ENCODE peak calls at places on chromosomes 7 and 10, in six cellular contexts. H is SK-N-SH, Y is PC-3, U is astrocyte, N is GM23248, B is neural progenitor cell. I is an unnamed sample.
A peak's percentile ranks its signal among the peaks of the same experiment; 100 is the strongest.

GRCh38 chr10:69392481-69393000 is 24.2 kb downstream of the TACR2 start:
- DNase-seq in H (peak; percentile 87), Y (peak; percentile 99), U (peak; percentile 35), N (peak; percentile 91), B (peak; percentile 92), I (no peak)

GRCh38 chr7:116963234-116963633 is 9.9 kb downstream of the ST7 start:
- DNase-seq in H (no peak), Y (no peak), U (no peak), N (no peak), B (no peak), I (no peak)

GRCh38 chr10:103458720-103459119 is at the start of gene CALHM1:
- DNase-seq in H (no peak), Y (no peak), U (no peak), N (no peak), B (peak; percentile 68), I (no peak)

GRCh38 chr7:157021893-157022680 is 11.6 kb upstream of the MNX1 start:
- DNase-seq in H (peak; percentile 48), Y (no peak), U (no peak), N (no peak), B (peak; percentile 42), I (no peak)

GRCh38 chr10:79068562-79069324 is at the start of gene ZMIZ1:
- DNase-seq in H (peak; percentile 88), Y (peak; percentile 100), U (peak; percentile 89), N (peak; percentile 98), B (peak; percentile 95), I (peak; percentile 14)

GRCh38 chr7:4725014-4725951 is 43.2 kb downstream of the FOXK1 start:
- DNase-seq in H (peak; percentile 73), Y (peak; percentile 60), U (peak; percentile 92), N (peak; percentile 96), B (peak; percentile 73), I (no peak)

GRCh38 chr10:113681533-113682470 is 2.1 kb downstream of the CASP7 start:
- DNase-seq in H (no peak), Y (no peak), U (no peak), N (peak; percentile 16), B (no peak), I (no peak)

GRCh38 chr10:51766423-51767145 is 67.2 kb upstream of the CSTF2T start:
- DNase-seq in H (no peak), Y (no peak), U (no peak), N (no peak), B (no peak), I (no peak)

GRCh38 chr7:101195884-101196283 is 5.0 kb downstream of the MOGAT3 start:
- DNase-seq in H (no peak), Y (no peak), U (no peak), N (no peak), B (no peak), I (no peak)

GRCh38 chr10:110022716-110023504 is 15.1 kb downstream of the ADD3 start:
- DNase-seq in H (no peak), Y (no peak), U (no peak), N (no peak), B (peak; percentile 9), I (no peak)

DNA sequence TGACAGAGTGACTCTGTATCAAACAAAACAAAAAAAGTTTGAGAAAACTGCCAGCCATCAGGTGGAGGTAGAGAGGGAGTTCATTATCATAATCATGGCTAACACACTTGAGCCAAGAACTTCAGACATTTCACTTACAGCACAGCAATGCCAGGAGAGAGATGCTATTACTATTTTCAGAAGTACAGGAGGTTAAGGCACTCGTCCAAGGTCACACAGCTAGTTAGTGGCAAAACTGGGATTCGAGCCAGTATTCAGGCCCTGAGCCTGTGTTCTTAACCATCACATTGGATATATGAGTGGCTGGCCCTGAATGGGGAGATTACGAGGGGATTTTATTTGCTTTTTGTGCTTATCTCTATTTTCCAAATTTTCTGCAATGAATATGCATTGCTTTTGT is 24.8 kb upstream of the UNC5B start:
- DNase-seq in H (no peak), Y (no peak), U (no peak), N (no peak), B (no peak), I (no peak)
- H3K27ac ChIP-seq in H (no peak overlapping the region), Y (no peak overlapping the region), U (no peak overlapping the region), N (no peak overlapping the region), B (no peak overlapping the region), I (no peak overlapping the region)

GRCh38 chr10:86958109-86958830 is at the start of gene SNCG:
- DNase-seq in H (no peak), Y (no peak), U (no peak), N (peak; percentile 40), B (no peak), I (no peak)
- H3K4me3 ChIP-seq in H (no peak within 1 kb of the TSS), Y (no peak within 1 kb of the TSS), U (no peak within 1 kb of the TSS), N (no peak within 1 kb of the TSS), B (no peak within 1 kb of the TSS), I (no peak within 1 kb of the TSS)

GRCh38 chr10:88228130-88228529 is 355.0 kb downstream of the RNLS start:
- DNase-seq in H (no peak), Y (no peak), U (no peak), N (no peak), B (no peak), I (no peak)

GRCh38 chr10:88232029-88232895 is 350.9 kb downstream of the RNLS start:
- DNase-seq in H (no peak), Y (no peak), U (peak; percentile 48), N (peak; percentile 48), B (no peak), I (no peak)

GRCh38 chr10:88227342-88228018 is 355.6 kb downstream of the RNLS start:
- DNase-seq in H (peak; percentile 26), Y (no peak), U (peak; percentile 28), N (no peak), B (no peak), I (no peak)

GRCh38 chr10:88232978-88233537 is 350.1 kb downstream of the RNLS start:
- DNase-seq in H (peak; percentile 12), Y (no peak), U (no peak), N (no peak), B (peak; percentile 60), I (no peak)

GRCh38 chr10:88230251-88230650 is 352.9 kb downstream of the RNLS start:
- DNase-seq in H (no peak), Y (no peak), U (no peak), N (no peak), B (no peak), I (no peak)
- H3K9ac ChIP-seq in H (no peak overlapping the region), Y (no peak overlapping the region), U (no peak overlapping the region), N (no peak overlapping the region), B (no peak overlapping the region), I (no peak overlapping the region)

GRCh38 chr10:35434533-35434932 is 98.2 kb downstream of the CCNY start:
- DNase-seq in H (no peak), Y (no peak), U (no peak), N (no peak), B (no peak), I (no peak)

GRCh38 chr10:35435824-35436223 is 99.5 kb downstream of the CCNY start:
- DNase-seq in H (no peak), Y (no peak), U (no peak), N (no peak), B (no peak), I (no peak)

GRCh38 chr10:35437829-35438228 is 101.5 kb downstream of the CCNY start:
- DNase-seq in H (no peak), Y (no peak), U (no peak), N (no peak), B (no peak), I (no peak)

GRCh38 chr10:35432781-35433338 is 96.6 kb downstream of the CCNY start:
- DNase-seq in H (no peak), Y (no peak), U (no peak), N (no peak), B (no peak), I (no peak)

GRCh38 chr10:35433851-35434426 is 97.6 kb downstream of the CCNY start:
- DNase-seq in H (peak; percentile 82), Y (no peak), U (peak; percentile 96), N (peak; percentile 76), B (no peak), I (no peak)
- H3K27ac ChIP-seq in H (peak overlapping the region; percentile 70), Y (no peak overlapping the region), U (peak overlapping the region; percentile 3), N (no peak overlapping the region), B (no peak overlapping the region), I (no peak overlapping the region)

GRCh38 chr10:44862917-44863316 is 48.2 kb upstream of the TMEM72 start:
- DNase-seq in H (no peak), Y (no peak), U (no peak), N (no peak), B (no peak), I (no peak)

GRCh38 chr10:44864637-44865288 is 46.4 kb upstream of the TMEM72 start:
- DNase-seq in H (peak; percentile 91), Y (peak; percentile 95), U (peak; percentile 73), N (peak; percentile 93), B (peak; percentile 93), I (no peak)

GRCh38 chr10:44863344-44864041 is 47.6 kb upstream of the TMEM72 start:
- DNase-seq in H (no peak), Y (peak; percentile 19), U (peak; percentile 65), N (peak; percentile 51), B (peak; percentile 48), I (no peak)

GRCh38 chr10:44865289-44865671 is 45.9 kb upstream of the TMEM72 start:
- DNase-seq in H (no peak), Y (no peak), U (no peak), N (no peak), B (peak; percentile 17), I (no peak)

DNA sequence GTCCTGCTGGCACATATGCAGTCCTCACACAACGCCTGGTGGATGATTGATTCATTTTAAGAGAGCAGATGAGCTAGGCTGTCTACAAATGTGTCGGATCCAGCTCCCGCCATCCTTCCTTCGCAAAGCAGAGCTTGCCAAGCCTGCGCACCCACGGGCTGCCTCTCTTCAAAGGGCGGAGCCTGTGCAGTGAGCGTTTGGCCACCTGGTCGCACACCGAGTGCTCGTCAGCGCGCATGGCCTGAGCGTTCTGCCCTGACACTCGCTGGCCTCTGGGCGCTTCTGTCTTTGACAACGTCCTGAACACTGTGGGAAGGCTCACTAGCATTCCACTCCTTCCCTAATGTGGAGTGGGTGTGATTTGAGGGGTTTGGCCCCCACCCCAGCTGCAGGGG is 47.1 kb upstream of the TMEM72 start:
- DNase-seq in H (no peak), Y (peak; percentile 37), U (no peak), N (peak; percentile 72), B (peak; percentile 74), I (no peak)
- H3K4me3 ChIP-seq in H (peak overlapping the region; percentile 53), Y (peak overlapping the region; percentile 63), U (no peak overlapping the region), N (peak overlapping the region; percentile 73), B (peak overlapping the region; percentile 50), I (no peak overlapping the region)